ENCODE peak calls at places on chromosomes 4 and X, in four cellular contexts. F, Y, W and P are unnamed samples.

GRCh38 chr4:67934628-67935027 is 28.7 kb downstream of the TMPRSS11A start:
- DNase-seq in W (no peak), Y (no peak), F (no peak), P (no peak)

GRCh38 chrX:75365243-75365975 is 91.5 kb downstream of the UPRT start:
- DNase-seq in Y (no peak), F (no peak), W (no peak), P (no peak)

GRCh38 chr4:105988671-105989070 is 93.4 kb downstream of the NPNT start:
- DNase-seq in Y (no peak), W (no peak), F (no peak), P (no peak)

GRCh38 chr4:37830640-37831039 is 4.2 kb downstream of the PGM2 start:
- DNase-seq in F (no peak), W (no peak), Y (no peak), P (no peak)

GRCh38 chr4:19134685-19135084 is 1113.1 kb upstream of the LCORL start:
- DNase-seq in W (no peak), F (no peak), Y (no peak), P (no peak)

GRCh38 chr4:156388826-156389225 is 435.2 kb upstream of the CTSO start:
- DNase-seq in F (no peak), W (no peak), Y (no peak), P (no peak)

GRCh38 chrX:141619336-141619735 is 29.8 kb downstream of the SPANXA2 start:
- DNase-seq in W (no peak), Y (no peak), F (no peak), P (no peak)

GRCh38 chr4:94334962-94335361 is 7.7 kb downstream of the HPGDS start:
- DNase-seq in Y (no peak), W (no peak), F (no peak), P (no peak)

GRCh38 chr4:16655140-16655539 is 243.3 kb downstream of the LDB2 start:
- DNase-seq in F (no peak), Y (no peak), W (no peak), P (no peak)

DNA sequence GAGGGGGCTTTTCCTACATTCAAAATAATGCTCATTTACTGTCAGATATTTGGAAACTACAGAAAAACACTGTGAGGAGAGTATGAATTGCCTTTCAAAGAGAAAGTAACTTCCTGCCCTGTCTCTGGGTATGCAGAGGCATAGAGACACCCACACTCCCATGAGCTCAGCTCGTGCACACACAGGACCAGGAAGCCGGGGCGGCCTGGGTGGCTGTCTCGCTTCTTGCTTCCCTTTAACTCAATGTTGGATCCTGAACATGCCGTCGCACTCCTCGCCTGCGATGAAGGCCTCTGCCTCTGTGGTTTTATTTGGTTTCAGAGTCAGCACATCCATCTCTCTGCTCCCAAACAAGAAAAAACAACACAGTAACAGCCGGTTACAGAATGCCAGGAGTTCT is 40.1 kb upstream of the GPR78 start:
- DNase-seq in F (no peak), Y (peak; percentile 28), W (no peak), P (no peak)
- TF ChIP-seq SPI1 in F (no peak), Y (no peak), W (no peak), P (no peak)

GRCh38 chr4:147965873-147966272 is 234.0 kb downstream of the ARHGAP10 start:
- DNase-seq in W (no peak), Y (no peak), F (no peak), P (no peak)

GRCh38 chr4:147965056-147965455 is 233.2 kb downstream of the ARHGAP10 start:
- DNase-seq in W (no peak), F (no peak), Y (no peak), P (no peak)

GRCh38 chr4:147968641-147969040 is 236.8 kb downstream of the ARHGAP10 start:
- DNase-seq in F (no peak), W (no peak), Y (no peak), P (no peak)

GRCh38 chr4:147969573-147969972 is 237.7 kb downstream of the ARHGAP10 start:
- DNase-seq in Y (no peak), W (no peak), F (no peak), P (no peak)

GRCh38 chr4:147970003-147970402 is 238.1 kb downstream of the ARHGAP10 start:
- DNase-seq in F (no peak), W (no peak), Y (no peak), P (no peak)
- TF ChIP-seq POLR2AphosphoS5 in F (no peak), W (no peak), Y (no peak), P (no peak)

DNA sequence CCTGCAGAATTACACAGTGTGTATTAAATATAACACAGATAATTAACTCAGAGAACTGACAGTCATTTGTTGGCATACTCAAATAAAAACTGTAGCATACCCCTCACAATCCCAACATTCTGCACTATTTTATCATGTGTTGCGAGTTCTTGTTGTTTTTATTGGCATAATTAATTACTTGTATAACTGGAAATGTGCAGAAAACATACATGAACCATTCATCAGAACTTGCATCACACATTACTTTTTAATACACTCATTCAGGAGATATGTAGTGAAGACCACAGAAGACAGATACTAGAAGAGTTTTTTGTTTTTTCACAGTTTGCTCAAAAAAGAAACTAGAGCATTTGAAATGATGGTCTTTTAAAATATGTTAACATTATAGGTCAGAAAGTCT is 74.6 kb upstream of the NEIL3 start:
- DNase-seq in Y (no peak), F (no peak), W (no peak), P (no peak)
- TF ChIP-seq SPI1 in Y (no peak), F (no peak), W (no peak), P (no peak)

DNA sequence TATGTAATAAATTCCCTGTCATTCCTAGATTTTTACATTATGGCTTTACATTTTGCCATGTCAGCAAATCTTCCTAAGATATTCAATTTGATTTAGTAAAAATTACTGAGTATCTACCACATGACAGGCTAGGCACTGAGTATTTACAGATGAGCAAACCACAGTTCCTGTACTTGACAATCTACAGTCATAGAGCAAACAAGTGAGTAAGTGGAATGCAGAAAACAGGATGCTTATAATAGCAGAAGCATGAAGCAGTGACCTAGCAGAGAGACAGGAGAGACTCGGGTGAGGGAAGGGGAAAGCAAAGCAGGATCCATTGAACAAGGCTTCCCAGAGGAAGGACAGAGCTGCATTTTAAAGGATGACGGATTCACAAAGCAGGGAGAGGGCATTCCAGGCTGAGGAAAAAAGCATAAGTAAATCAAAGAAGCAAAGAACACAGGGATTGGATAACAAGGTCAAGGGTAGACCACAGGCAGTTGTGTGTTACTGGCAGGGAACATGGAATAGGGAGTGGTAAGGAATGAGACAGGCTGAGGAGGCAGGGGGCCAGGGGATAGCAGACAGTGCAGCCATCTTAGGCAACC is 124.7 kb upstream of the C1QTNF7 start:
- DNase-seq in W (no peak), F (no peak), Y (no peak), P (no peak)
- TF ChIP-seq POLR2AphosphoS5 in W (no peak), F (no peak), Y (no peak), P (no peak)